ENCODE peak calls at places on chromosome 6, in seven cellular contexts. A is pancreas; O is CD8-positive, alpha-beta T cell; R is heart right ventricle; I is cardiac muscle cell; W is psoas muscle; Z is transverse colon. T is an unnamed sample.
A peak's percentile ranks its signal among the peaks of the same experiment; 100 is the strongest.

GRCh38 chr6:79707621-79708020 is 76.5 kb downstream of the SH3BGRL2 start:
- DNase-seq in A (no peak), O (no peak), R (no peak), I (no peak), W (no peak), Z (no peak), T (no peak)

GRCh38 chr6:142275146-142276006 is 26.4 kb upstream of the ADGRG6 start:
- DNase-seq in A (no peak), O (no peak), R (no peak), I (no peak), W (no peak), Z (no peak), T (peak; percentile 73)

GRCh38 chr6:109456710-109457595 is 1.4 kb upstream of the MICAL1 start:
- DNase-seq in A (no peak), O (no peak), R (peak; percentile 47), I (no peak), W (peak; percentile 86), Z (peak; percentile 73), T (peak; percentile 31)

GRCh38 chr6:137370871-137371633 is 123.1 kb downstream of the OLIG3 start:
- DNase-seq in A (no peak), O (no peak), R (no peak), I (no peak), W (no peak), Z (no peak), T (no peak)

GRCh38 chr6:40192516-40192915 is 258.3 kb upstream of the MOCS1 start:
- DNase-seq in A (no peak), O (no peak), R (no peak), I (no peak), W (no peak), Z (no peak), T (no peak)

GRCh38 chr6:147712841-147713240 is 204.4 kb downstream of the SAMD5 start:
- DNase-seq in A (no peak), O (no peak), R (no peak), I (no peak), W (no peak), Z (no peak), T (peak; percentile 40)

GRCh38 chr6:36024154-36024760 is at the start of gene SLC26A8:
- DNase-seq in A (peak; percentile 23), O (no peak), R (no peak), I (peak; percentile 20), W (peak; percentile 48), Z (no peak), T (no peak)

GRCh38 chr6:24658573-24659511 is 7.9 kb downstream of the TDP2 start:
- DNase-seq in A (no peak), O (no peak), R (no peak), I (no peak), W (no peak), Z (peak; percentile 56), T (peak; percentile 90)

GRCh38 chr6:22892452-22892851 is 323.1 kb downstream of the HDGFL1 start:
- DNase-seq in A (no peak), O (no peak), R (peak; percentile 22), I (no peak), W (no peak), Z (no peak), T (peak; percentile 99)

GRCh38 chr6:155274533-155274932 is 10.7 kb downstream of the CLDN20 start:
- DNase-seq in A (no peak), O (no peak), R (no peak), I (no peak), W (no peak), Z (no peak), T (peak; percentile 66)

GRCh38 chr6:169885131-169885530 is 133.7 kb downstream of the ERMARD start:
- DNase-seq in A (no peak), O (no peak), R (no peak), I (no peak), W (no peak), Z (no peak), T (no peak)

GRCh38 chr6:38943964-38944363 is 104.6 kb upstream of the GLP1R start:
- DNase-seq in A (no peak), O (no peak), R (no peak), I (no peak), W (no peak), Z (no peak), T (no peak)
- TF ChIP-seq CTCF in A (no peak), O (no peak), R (no peak), I (no peak), W (no peak), Z (no peak), T (no peak)

GRCh38 chr6:3072798-3073197 is 4.5 kb downstream of the RIPK1 start:
- DNase-seq in A (no peak), O (no peak), R (no peak), I (no peak), W (no peak), Z (no peak), T (no peak)
- H3K4me1 ChIP-seq in A (peaks cover 20% of the 10 kb centered on the region), O (peaks cover 44% of the 10 kb centered on the region), R (peaks cover 16% of the 10 kb centered on the region), I (peaks cover 6% of the 10 kb centered on the region), W (peaks cover 42% of the 10 kb centered on the region), Z (peaks cover 25% of the 10 kb centered on the region), T (peaks cover 10% of the 10 kb centered on the region)

GRCh38 chr6:161101517-161101916 is 109.9 kb downstream of the MAP3K4 start:
- DNase-seq in A (no peak), O (no peak), R (no peak), I (peak; percentile 43), W (no peak), Z (no peak), T (peak; percentile 17)
- TF ChIP-seq CTCF in A (no peak), O (no peak), R (no peak), I (peak; percentile 20), W (no peak), Z (peak; percentile 4), T (peak; percentile 40)

GRCh38 chr6:44228031-44228430 is 4.6 kb downstream of the SLC29A1 start:
- DNase-seq in A (no peak), O (no peak), R (no peak), I (no peak), W (no peak), Z (no peak), T (no peak)
- H3K4me1 ChIP-seq in A (peaks cover 20% of the 10 kb centered on the region), O (peaks cover 8% of the 10 kb centered on the region), R (peaks cover 83% of the 10 kb centered on the region), I (peaks cover 36% of the 10 kb centered on the region), W (peaks cover 65% of the 10 kb centered on the region), Z (peaks cover 40% of the 10 kb centered on the region), T (peaks cover 6% of the 10 kb centered on the region)

GRCh38 chr6:149845549-149845948 is 18.6 kb downstream of the LRP11 start:
- DNase-seq in A (no peak), O (no peak), R (no peak), I (no peak), W (no peak), Z (no peak), T (no peak)
- TF ChIP-seq CTCF in A (no peak), O (no peak), R (no peak), I (no peak), W (no peak), Z (no peak), T (no peak)

GRCh38 chr6:156840606-156841005 is 63.4 kb downstream of the ARID1B start:
- DNase-seq in A (no peak), O (no peak), R (no peak), I (no peak), W (no peak), Z (no peak), T (no peak)
- H3K4me1 ChIP-seq in A (peaks cover 9% of the 10 kb centered on the region), O (peaks cover 33% of the 10 kb centered on the region), R (peaks cover 46% of the 10 kb centered on the region), I (peaks cover 24% of the 10 kb centered on the region), W (peaks cover 75% of the 10 kb centered on the region), Z (peaks cover 7% of the 10 kb centered on the region), T (peaks cover 17% of the 10 kb centered on the region)

DNA sequence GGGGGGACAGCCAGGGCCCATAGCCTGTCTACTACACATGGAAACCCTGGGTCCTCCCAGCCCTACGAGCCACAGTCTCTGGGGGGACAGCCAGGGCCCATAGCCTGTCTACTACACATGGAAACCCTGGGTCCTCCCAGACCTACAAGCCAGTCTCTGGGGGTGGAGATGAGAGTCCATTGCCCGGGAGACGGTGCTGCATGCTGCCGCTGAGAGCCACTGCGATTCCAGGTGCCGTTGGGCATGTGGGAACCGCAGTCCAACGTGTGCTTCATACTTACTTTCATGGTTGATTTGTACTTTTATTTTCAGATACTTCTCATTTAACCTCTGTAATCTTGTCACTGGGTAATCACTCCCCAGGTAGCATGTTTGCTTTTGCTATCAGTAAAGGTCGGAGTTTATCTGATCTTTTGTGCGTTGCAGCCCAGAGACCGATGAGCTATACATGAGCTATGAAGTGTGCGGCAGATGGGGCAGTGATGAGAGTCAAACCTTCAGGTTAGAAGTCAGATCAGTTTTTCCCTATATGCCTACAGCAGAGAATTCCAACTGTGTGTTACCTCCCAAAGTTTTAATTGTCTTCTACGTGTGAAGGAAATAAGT is 58.2 kb downstream of the SMOC2 start:
- DNase-seq in A (no peak), O (no peak), R (no peak), I (no peak), W (no peak), Z (no peak), T (no peak)
- TF ChIP-seq CTCF in A (no peak), O (no peak), R (no peak), I (no peak), W (no peak), Z (no peak), T (no peak)

GRCh38 chr6:31722173-31722572 is 627 bp upstream of the LY6G6C start:
- DNase-seq in A (no peak), O (no peak), R (no peak), I (no peak), W (no peak), Z (no peak), T (no peak)
- H3K4me1 ChIP-seq in A (no peaks in the 10 kb centered on the region), O (peaks cover 9% of the 10 kb centered on the region), R (no peaks in the 10 kb centered on the region), I (no peaks in the 10 kb centered on the region), W (no peaks in the 10 kb centered on the region), Z (peaks cover 27% of the 10 kb centered on the region), T (no peaks in the 10 kb centered on the region)

DNA sequence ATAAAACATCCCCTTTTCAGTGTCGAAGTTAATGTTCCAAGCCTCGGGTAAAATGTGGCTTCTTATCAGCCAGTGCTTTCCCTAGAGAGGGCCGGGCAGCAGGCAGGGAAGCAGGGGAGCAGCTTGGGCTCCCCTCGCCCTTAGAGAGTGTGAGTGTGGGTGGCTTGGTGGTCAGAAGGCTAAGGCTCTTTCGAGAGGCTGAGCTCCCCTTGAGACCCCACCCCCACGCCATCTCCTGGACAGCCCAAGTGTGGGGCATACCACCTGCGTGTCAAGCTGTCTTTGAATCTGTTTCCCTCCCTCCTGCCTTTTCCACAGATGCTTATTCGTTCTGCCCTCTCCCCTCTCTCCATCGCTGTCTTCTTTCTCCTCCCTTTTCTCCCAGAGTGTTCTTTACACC is 95.1 kb upstream of the FOXP4 start:
- DNase-seq in A (no peak), O (no peak), R (no peak), I (peak; percentile 55), W (no peak), Z (no peak), T (no peak)
- TF ChIP-seq CTCF in A (no peak), O (no peak), R (no peak), I (no peak), W (no peak), Z (peak; percentile 4), T (peak; percentile 6)